ENCODE peak calls at places on chromosomes 13 and 19, in eight cellular contexts. One of them, this sample, is unnamed.

GRCh38 chr19:44746946-44747738 is 1.4 kb upstream of the BCL3 start:
- DNase-seq in spleen: peak
- DNase-seq in SK-N-SH: peak
- DNase-seq in NCI-H2029: peak
- DNase-seq in heart right ventricle: peak
- DNase-seq in stimulated activated naive CD8-positive, alpha-beta T cell treated with anti-CD3 and anti-CD28 coated beads, Interleukin-15, Interleukin-2, amounts not matched to agents 100 U/mL and 50 U/mL, for 24 hours: peak
- DNase-seq in T-helper 2 cell: peak
- DNase-seq in astrocyte of the cerebellum: peak
- DNase-seq in this sample: peak

GRCh38 chr13:72495681-72496080 is 231.7 kb downstream of the MZT1 start:
- DNase-seq in spleen: no peak
- DNase-seq in astrocyte of the cerebellum: no peak
- DNase-seq in stimulated activated naive CD8-positive, alpha-beta T cell treated with anti-CD3 and anti-CD28 coated beads, Interleukin-15, Interleukin-2, amounts not matched to agents 100 U/mL and 50 U/mL, for 24 hours: no peak
- DNase-seq in SK-N-SH: no peak
- DNase-seq in T-helper 2 cell: no peak
- DNase-seq in heart right ventricle: no peak
- DNase-seq in NCI-H2029: no peak
- DNase-seq in this sample: no peak

GRCh38 chr13:103222683-103223082 is 156.5 kb upstream of the SLC10A2 start:
- DNase-seq in T-helper 2 cell: no peak
- DNase-seq in heart right ventricle: no peak
- DNase-seq in NCI-H2029: no peak
- DNase-seq in astrocyte of the cerebellum: no peak
- DNase-seq in spleen: no peak
- DNase-seq in stimulated activated naive CD8-positive, alpha-beta T cell treated with anti-CD3 and anti-CD28 coated beads, Interleukin-15, Interleukin-2, amounts not matched to agents 100 U/mL and 50 U/mL, for 24 hours: no peak
- DNase-seq in SK-N-SH: no peak
- DNase-seq in this sample: no peak

GRCh38 chr13:33578786-33579185 is 239.2 kb upstream of the RFC3 start:
- DNase-seq in heart right ventricle: no peak
- DNase-seq in stimulated activated naive CD8-positive, alpha-beta T cell treated with anti-CD3 and anti-CD28 coated beads, Interleukin-15, Interleukin-2, amounts not matched to agents 100 U/mL and 50 U/mL, for 24 hours: no peak
- DNase-seq in SK-N-SH: no peak
- DNase-seq in NCI-H2029: no peak
- DNase-seq in spleen: no peak
- DNase-seq in T-helper 2 cell: no peak
- DNase-seq in astrocyte of the cerebellum: peak
- DNase-seq in this sample: no peak

GRCh38 chr13:93819331-93819730 is 592.7 kb downstream of the GPC6 start:
- DNase-seq in NCI-H2029: no peak
- DNase-seq in stimulated activated naive CD8-positive, alpha-beta T cell treated with anti-CD3 and anti-CD28 coated beads, Interleukin-15, Interleukin-2, amounts not matched to agents 100 U/mL and 50 U/mL, for 24 hours: no peak
- DNase-seq in SK-N-SH: peak
- DNase-seq in spleen: no peak
- DNase-seq in astrocyte of the cerebellum: no peak
- DNase-seq in heart right ventricle: no peak
- DNase-seq in T-helper 2 cell: no peak
- DNase-seq in this sample: no peak

GRCh38 chr19:35257113-35257461 is 8.3 kb downstream of the LSR start:
- DNase-seq in spleen: peak
- DNase-seq in heart right ventricle: no peak
- DNase-seq in stimulated activated naive CD8-positive, alpha-beta T cell treated with anti-CD3 and anti-CD28 coated beads, Interleukin-15, Interleukin-2, amounts not matched to agents 100 U/mL and 50 U/mL, for 24 hours: no peak
- DNase-seq in astrocyte of the cerebellum: no peak
- DNase-seq in SK-N-SH: no peak
- DNase-seq in T-helper 2 cell: no peak
- DNase-seq in NCI-H2029: no peak
- DNase-seq in this sample: no peak

GRCh38 chr19:36182612-36183454 is 30.6 kb upstream of the COX7A1 start:
- DNase-seq in stimulated activated naive CD8-positive, alpha-beta T cell treated with anti-CD3 and anti-CD28 coated beads, Interleukin-15, Interleukin-2, amounts not matched to agents 100 U/mL and 50 U/mL, for 24 hours: no peak
- DNase-seq in spleen: no peak
- DNase-seq in heart right ventricle: no peak
- DNase-seq in SK-N-SH: no peak
- DNase-seq in T-helper 2 cell: no peak
- DNase-seq in astrocyte of the cerebellum: peak
- DNase-seq in NCI-H2029: no peak
- DNase-seq in this sample: no peak

GRCh38 chr13:29457299-29457698 is 138.2 kb downstream of the SLC7A1 start:
- DNase-seq in heart right ventricle: no peak
- DNase-seq in spleen: no peak
- DNase-seq in astrocyte of the cerebellum: peak
- DNase-seq in T-helper 2 cell: no peak
- DNase-seq in SK-N-SH: no peak
- DNase-seq in NCI-H2029: no peak
- DNase-seq in stimulated activated naive CD8-positive, alpha-beta T cell treated with anti-CD3 and anti-CD28 coated beads, Interleukin-15, Interleukin-2, amounts not matched to agents 100 U/mL and 50 U/mL, for 24 hours: no peak
- DNase-seq in this sample: no peak

GRCh38 chr19:40702337-40703012 is 12.0 kb upstream of the NUMBL start:
- DNase-seq in NCI-H2029: no peak
- DNase-seq in SK-N-SH: no peak
- DNase-seq in spleen: no peak
- DNase-seq in T-helper 2 cell: no peak
- DNase-seq in stimulated activated naive CD8-positive, alpha-beta T cell treated with anti-CD3 and anti-CD28 coated beads, Interleukin-15, Interleukin-2, amounts not matched to agents 100 U/mL and 50 U/mL, for 24 hours: no peak
- DNase-seq in astrocyte of the cerebellum: no peak
- DNase-seq in heart right ventricle: peak
- DNase-seq in this sample: no peak

GRCh38 chr13:80255946-80256345 is 85.0 kb downstream of the SPRY2 start:
- DNase-seq in heart right ventricle: no peak
- DNase-seq in stimulated activated naive CD8-positive, alpha-beta T cell treated with anti-CD3 and anti-CD28 coated beads, Interleukin-15, Interleukin-2, amounts not matched to agents 100 U/mL and 50 U/mL, for 24 hours: no peak
- DNase-seq in astrocyte of the cerebellum: no peak
- DNase-seq in T-helper 2 cell: no peak
- DNase-seq in NCI-H2029: no peak
- DNase-seq in spleen: no peak
- DNase-seq in SK-N-SH: no peak
- DNase-seq in this sample: no peak

GRCh38 chr19:29785955-29786589 is 25.7 kb upstream of the CCNE1 start:
- DNase-seq in astrocyte of the cerebellum: no peak
- DNase-seq in T-helper 2 cell: no peak
- DNase-seq in stimulated activated naive CD8-positive, alpha-beta T cell treated with anti-CD3 and anti-CD28 coated beads, Interleukin-15, Interleukin-2, amounts not matched to agents 100 U/mL and 50 U/mL, for 24 hours: peak
- DNase-seq in SK-N-SH: no peak
- DNase-seq in heart right ventricle: no peak
- DNase-seq in spleen: no peak
- DNase-seq in NCI-H2029: no peak
- DNase-seq in this sample: no peak

GRCh38 chr13:110185696-110186095 is 121.3 kb downstream of the COL4A1 start:
- DNase-seq in T-helper 2 cell: no peak
- DNase-seq in astrocyte of the cerebellum: peak
- DNase-seq in NCI-H2029: no peak
- DNase-seq in heart right ventricle: no peak
- DNase-seq in spleen: no peak
- DNase-seq in SK-N-SH: no peak
- DNase-seq in stimulated activated naive CD8-positive, alpha-beta T cell treated with anti-CD3 and anti-CD28 coated beads, Interleukin-15, Interleukin-2, amounts not matched to agents 100 U/mL and 50 U/mL, for 24 hours: no peak
- DNase-seq in this sample: no peak

GRCh38 chr19:5961969-5962945 is 15.7 kb downstream of the RANBP3 start:
- DNase-seq in heart right ventricle: no peak
- DNase-seq in SK-N-SH: no peak
- DNase-seq in astrocyte of the cerebellum: no peak
- DNase-seq in NCI-H2029: peak
- DNase-seq in T-helper 2 cell: peak
- DNase-seq in spleen: peak
- DNase-seq in stimulated activated naive CD8-positive, alpha-beta T cell treated with anti-CD3 and anti-CD28 coated beads, Interleukin-15, Interleukin-2, amounts not matched to agents 100 U/mL and 50 U/mL, for 24 hours: peak
- DNase-seq in this sample: peak

GRCh38 chr13:39370554-39370953 is 232.4 kb downstream of the LHFPL6 start:
- DNase-seq in SK-N-SH: no peak
- DNase-seq in heart right ventricle: no peak
- DNase-seq in NCI-H2029: no peak
- DNase-seq in spleen: no peak
- DNase-seq in T-helper 2 cell: no peak
- DNase-seq in astrocyte of the cerebellum: no peak
- DNase-seq in stimulated activated naive CD8-positive, alpha-beta T cell treated with anti-CD3 and anti-CD28 coated beads, Interleukin-15, Interleukin-2, amounts not matched to agents 100 U/mL and 50 U/mL, for 24 hours: no peak
- DNase-seq in this sample: no peak

GRCh38 chr13:44317752-44318550 is 55.7 kb upstream of the SERP2 start:
- DNase-seq in SK-N-SH: no peak
- DNase-seq in astrocyte of the cerebellum: peak
- DNase-seq in heart right ventricle: no peak
- DNase-seq in spleen: no peak
- DNase-seq in T-helper 2 cell: no peak
- DNase-seq in stimulated activated naive CD8-positive, alpha-beta T cell treated with anti-CD3 and anti-CD28 coated beads, Interleukin-15, Interleukin-2, amounts not matched to agents 100 U/mL and 50 U/mL, for 24 hours: no peak
- DNase-seq in NCI-H2029: no peak
- DNase-seq in this sample: no peak

GRCh38 chr19:48997972-48998371 is 4.3 kb downstream of the RUVBL2 start:
- DNase-seq in NCI-H2029: no peak
- DNase-seq in SK-N-SH: peak
- DNase-seq in heart right ventricle: no peak
- DNase-seq in spleen: no peak
- DNase-seq in stimulated activated naive CD8-positive, alpha-beta T cell treated with anti-CD3 and anti-CD28 coated beads, Interleukin-15, Interleukin-2, amounts not matched to agents 100 U/mL and 50 U/mL, for 24 hours: peak
- DNase-seq in T-helper 2 cell: no peak
- DNase-seq in astrocyte of the cerebellum: no peak
- DNase-seq in this sample: peak

GRCh38 chr19:18999016-18999758 is 34.1 kb downstream of the SUGP2 start:
- DNase-seq in T-helper 2 cell: no peak
- DNase-seq in stimulated activated naive CD8-positive, alpha-beta T cell treated with anti-CD3 and anti-CD28 coated beads, Interleukin-15, Interleukin-2, amounts not matched to agents 100 U/mL and 50 U/mL, for 24 hours: no peak
- DNase-seq in spleen: no peak
- DNase-seq in SK-N-SH: no peak
- DNase-seq in NCI-H2029: no peak
- DNase-seq in astrocyte of the cerebellum: peak
- DNase-seq in heart right ventricle: no peak
- DNase-seq in this sample: no peak

GRCh38 chr19:32067686-32068085 is 277.7 kb upstream of the ZNF507 start:
- DNase-seq in astrocyte of the cerebellum: no peak
- DNase-seq in spleen: no peak
- DNase-seq in NCI-H2029: no peak
- DNase-seq in stimulated activated naive CD8-positive, alpha-beta T cell treated with anti-CD3 and anti-CD28 coated beads, Interleukin-15, Interleukin-2, amounts not matched to agents 100 U/mL and 50 U/mL, for 24 hours: no peak
- DNase-seq in SK-N-SH: no peak
- DNase-seq in heart right ventricle: no peak
- DNase-seq in T-helper 2 cell: no peak
- DNase-seq in this sample: no peak

GRCh38 chr19:19775891-19776205 is 42.9 kb upstream of the ZNF14 start:
- DNase-seq in NCI-H2029: peak
- DNase-seq in T-helper 2 cell: no peak
- DNase-seq in SK-N-SH: no peak
- DNase-seq in stimulated activated naive CD8-positive, alpha-beta T cell treated with anti-CD3 and anti-CD28 coated beads, Interleukin-15, Interleukin-2, amounts not matched to agents 100 U/mL and 50 U/mL, for 24 hours: no peak
- DNase-seq in astrocyte of the cerebellum: no peak
- DNase-seq in heart right ventricle: no peak
- DNase-seq in spleen: no peak
- DNase-seq in this sample: no peak

GRCh38 chr13:113002206-113002821 is 33.3 kb downstream of the MCF2L start:
- DNase-seq in spleen: no peak
- DNase-seq in stimulated activated naive CD8-positive, alpha-beta T cell treated with anti-CD3 and anti-CD28 coated beads, Interleukin-15, Interleukin-2, amounts not matched to agents 100 U/mL and 50 U/mL, for 24 hours: no peak
- DNase-seq in heart right ventricle: no peak
- DNase-seq in astrocyte of the cerebellum: no peak
- DNase-seq in SK-N-SH: peak
- DNase-seq in NCI-H2029: peak
- DNase-seq in T-helper 2 cell: no peak
- DNase-seq in this sample: no peak

GRCh38 chr19:47104678-47105077 is 8.9 kb downstream of the ZC3H4 start:
- DNase-seq in NCI-H2029: no peak
- DNase-seq in astrocyte of the cerebellum: no peak
- DNase-seq in stimulated activated naive CD8-positive, alpha-beta T cell treated with anti-CD3 and anti-CD28 coated beads, Interleukin-15, Interleukin-2, amounts not matched to agents 100 U/mL and 50 U/mL, for 24 hours: no peak
- DNase-seq in heart right ventricle: no peak
- DNase-seq in SK-N-SH: no peak
- DNase-seq in spleen: peak
- DNase-seq in T-helper 2 cell: no peak
- DNase-seq in this sample: no peak

GRCh38 chr13:34942732-34943674 is 933 bp downstream of the NBEA start:
- DNase-seq in stimulated activated naive CD8-positive, alpha-beta T cell treated with anti-CD3 and anti-CD28 coated beads, Interleukin-15, Interleukin-2, amounts not matched to agents 100 U/mL and 50 U/mL, for 24 hours: peak
- DNase-seq in NCI-H2029: no peak
- DNase-seq in astrocyte of the cerebellum: no peak
- DNase-seq in heart right ventricle: peak
- DNase-seq in spleen: peak
- DNase-seq in SK-N-SH: peak
- DNase-seq in T-helper 2 cell: no peak
- DNase-seq in this sample: no peak

GRCh38 chr13:22487932-22488331 is 692.8 kb upstream of the SGCG start:
- DNase-seq in stimulated activated naive CD8-positive, alpha-beta T cell treated with anti-CD3 and anti-CD28 coated beads, Interleukin-15, Interleukin-2, amounts not matched to agents 100 U/mL and 50 U/mL, for 24 hours: no peak
- DNase-seq in SK-N-SH: no peak
- DNase-seq in heart right ventricle: no peak
- DNase-seq in T-helper 2 cell: no peak
- DNase-seq in astrocyte of the cerebellum: no peak
- DNase-seq in spleen: no peak
- DNase-seq in NCI-H2029: no peak
- DNase-seq in this sample: no peak

GRCh38 chr19:989381-990081 is 5.4 kb downstream of the WDR18 start:
- DNase-seq in NCI-H2029: no peak
- DNase-seq in spleen: no peak
- DNase-seq in T-helper 2 cell: no peak
- DNase-seq in stimulated activated naive CD8-positive, alpha-beta T cell treated with anti-CD3 and anti-CD28 coated beads, Interleukin-15, Interleukin-2, amounts not matched to agents 100 U/mL and 50 U/mL, for 24 hours: no peak
- DNase-seq in astrocyte of the cerebellum: no peak
- DNase-seq in heart right ventricle: no peak
- DNase-seq in SK-N-SH: no peak
- DNase-seq in this sample: no peak

GRCh38 chr19:40217921-40218890 is at the start of gene TTC9B:
- DNase-seq in astrocyte of the cerebellum: no peak
- DNase-seq in T-helper 2 cell: no peak
- DNase-seq in spleen: no peak
- DNase-seq in SK-N-SH: peak
- DNase-seq in stimulated activated naive CD8-positive, alpha-beta T cell treated with anti-CD3 and anti-CD28 coated beads, Interleukin-15, Interleukin-2, amounts not matched to agents 100 U/mL and 50 U/mL, for 24 hours: peak
- DNase-seq in heart right ventricle: no peak
- DNase-seq in NCI-H2029: no peak
- DNase-seq in this sample: peak

GRCh38 chr13:28031929-28032328 is 43.4 kb upstream of the URAD start:
- DNase-seq in spleen: no peak
- DNase-seq in astrocyte of the cerebellum: no peak
- DNase-seq in heart right ventricle: no peak
- DNase-seq in stimulated activated naive CD8-positive, alpha-beta T cell treated with anti-CD3 and anti-CD28 coated beads, Interleukin-15, Interleukin-2, amounts not matched to agents 100 U/mL and 50 U/mL, for 24 hours: no peak
- DNase-seq in NCI-H2029: no peak
- DNase-seq in SK-N-SH: no peak
- DNase-seq in T-helper 2 cell: no peak
- DNase-seq in this sample: no peak

GRCh38 chr19:3979289-3979673 is 6.0 kb downstream of the EEF2 start:
- DNase-seq in astrocyte of the cerebellum: no peak
- DNase-seq in stimulated activated naive CD8-positive, alpha-beta T cell treated with anti-CD3 and anti-CD28 coated beads, Interleukin-15, Interleukin-2, amounts not matched to agents 100 U/mL and 50 U/mL, for 24 hours: no peak
- DNase-seq in heart right ventricle: peak
- DNase-seq in NCI-H2029: no peak
- DNase-seq in T-helper 2 cell: no peak
- DNase-seq in SK-N-SH: peak
- DNase-seq in spleen: no peak
- DNase-seq in this sample: no peak